ENCODE peak calls at places on chromosomes 4 and X, in ten cellular contexts. One of them, this sample, is unnamed. For H3K4me1, the result is how much of the 10 kb centered on the place peaks cover.

GRCh38 chrX:12891167-12891566 is 15.3 kb upstream of the TLR8 start:
- DNase-seq in IMR-90: no peak
- DNase-seq in A549: no peak
- DNase-seq in uterus: no peak
- DNase-seq in adrenal gland: no peak
- DNase-seq in K562: no peak
- DNase-seq in esophagus squamous epithelium: no peak
- DNase-seq in prostate gland: no peak
- DNase-seq in Peyer's patch: no peak
- DNase-seq in ovary: no peak
- DNase-seq in this sample: no peak

GRCh38 chr4:164383187-164384181 is 370.4 kb upstream of the SMIM31 start:
- DNase-seq in IMR-90: peak
- DNase-seq in A549: no peak
- DNase-seq in uterus: peak
- DNase-seq in adrenal gland: no peak
- DNase-seq in K562: no peak
- DNase-seq in esophagus squamous epithelium: no peak
- DNase-seq in prostate gland: peak
- DNase-seq in Peyer's patch: no peak
- DNase-seq in ovary: no peak
- DNase-seq in this sample: no peak

GRCh38 chrX:40644821-40645358 is 2.5 kb downstream of the CXorf38 start:
- DNase-seq in IMR-90: peak
- DNase-seq in A549: no peak
- DNase-seq in uterus: peak
- DNase-seq in adrenal gland: peak
- DNase-seq in K562: peak
- DNase-seq in esophagus squamous epithelium: peak
- DNase-seq in prostate gland: peak
- DNase-seq in Peyer's patch: peak
- DNase-seq in ovary: peak
- DNase-seq in this sample: peak

GRCh38 chrX:18210470-18210869 is 10.2 kb downstream of the BEND2 start:
- DNase-seq in IMR-90: peak
- DNase-seq in A549: no peak
- DNase-seq in uterus: no peak
- DNase-seq in adrenal gland: no peak
- DNase-seq in K562: no peak
- DNase-seq in esophagus squamous epithelium: no peak
- DNase-seq in prostate gland: no peak
- DNase-seq in Peyer's patch: no peak
- DNase-seq in ovary: no peak
- DNase-seq in this sample: no peak

GRCh38 chrX:3697701-3698279 is 15.7 kb downstream of the PRKX start:
- DNase-seq in IMR-90: peak
- DNase-seq in A549: no peak
- DNase-seq in uterus: no peak
- DNase-seq in adrenal gland: no peak
- DNase-seq in K562: no peak
- DNase-seq in esophagus squamous epithelium: no peak
- DNase-seq in prostate gland: peak
- DNase-seq in Peyer's patch: no peak
- DNase-seq in ovary: no peak
- DNase-seq in this sample: no peak

GRCh38 chr4:170051402-170051801 is 25.2 kb upstream of the MFAP3L start:
- DNase-seq in IMR-90: no peak
- DNase-seq in A549: no peak
- DNase-seq in uterus: no peak
- DNase-seq in adrenal gland: no peak
- DNase-seq in K562: no peak
- DNase-seq in esophagus squamous epithelium: no peak
- DNase-seq in prostate gland: no peak
- DNase-seq in Peyer's patch: no peak
- DNase-seq in ovary: no peak
- DNase-seq in this sample: no peak

GRCh38 chr4:88439161-88439760 is 17.7 kb upstream of the HERC5 start:
- DNase-seq in IMR-90: no peak
- DNase-seq in A549: no peak
- DNase-seq in uterus: no peak
- DNase-seq in adrenal gland: no peak
- DNase-seq in K562: no peak
- DNase-seq in esophagus squamous epithelium: no peak
- DNase-seq in prostate gland: no peak
- DNase-seq in Peyer's patch: no peak
- DNase-seq in ovary: no peak
- DNase-seq in this sample: no peak

GRCh38 chr4:6330384-6330767 is 60.7 kb downstream of the WFS1 start:
- DNase-seq in IMR-90: no peak
- DNase-seq in A549: no peak
- DNase-seq in uterus: no peak
- DNase-seq in adrenal gland: no peak
- DNase-seq in K562: no peak
- DNase-seq in esophagus squamous epithelium: no peak
- DNase-seq in prostate gland: no peak
- DNase-seq in Peyer's patch: no peak
- DNase-seq in ovary: no peak
- DNase-seq in this sample: no peak

GRCh38 chr4:150302553-150302952 is 224.3 kb downstream of the DCLK2 start:
- DNase-seq in IMR-90: peak
- DNase-seq in A549: peak
- DNase-seq in uterus: no peak
- DNase-seq in adrenal gland: no peak
- DNase-seq in K562: peak
- DNase-seq in esophagus squamous epithelium: no peak
- DNase-seq in prostate gland: no peak
- DNase-seq in Peyer's patch: no peak
- DNase-seq in ovary: no peak
- DNase-seq in this sample: no peak

GRCh38 chr4:173488656-173489055 is 41.4 kb downstream of the HAND2 start:
- DNase-seq in IMR-90: no peak
- DNase-seq in A549: no peak
- DNase-seq in uterus: no peak
- DNase-seq in adrenal gland: no peak
- DNase-seq in K562: no peak
- DNase-seq in esophagus squamous epithelium: no peak
- DNase-seq in prostate gland: no peak
- DNase-seq in Peyer's patch: no peak
- DNase-seq in ovary: no peak
- DNase-seq in this sample: no peak

GRCh38 chr4:173490817-173491518 is 39.1 kb downstream of the HAND2 start:
- DNase-seq in IMR-90: peak
- DNase-seq in A549: no peak
- DNase-seq in uterus: no peak
- DNase-seq in adrenal gland: peak
- DNase-seq in K562: no peak
- DNase-seq in esophagus squamous epithelium: no peak
- DNase-seq in prostate gland: no peak
- DNase-seq in Peyer's patch: no peak
- DNase-seq in ovary: no peak
- DNase-seq in this sample: no peak

GRCh38 chr4:173490256-173490655 is 39.8 kb downstream of the HAND2 start:
- DNase-seq in IMR-90: no peak
- DNase-seq in A549: no peak
- DNase-seq in uterus: no peak
- DNase-seq in adrenal gland: no peak
- DNase-seq in K562: no peak
- DNase-seq in esophagus squamous epithelium: no peak
- DNase-seq in prostate gland: no peak
- DNase-seq in Peyer's patch: no peak
- DNase-seq in ovary: no peak
- DNase-seq in this sample: no peak

GRCh38 chr4:173488074-173488473 is 42.0 kb downstream of the HAND2 start:
- DNase-seq in IMR-90: no peak
- DNase-seq in A549: no peak
- DNase-seq in uterus: no peak
- DNase-seq in adrenal gland: no peak
- DNase-seq in K562: no peak
- DNase-seq in esophagus squamous epithelium: no peak
- DNase-seq in prostate gland: no peak
- DNase-seq in Peyer's patch: no peak
- DNase-seq in ovary: no peak
- DNase-seq in this sample: no peak

GRCh38 chr4:173489514-173489913 is 40.5 kb downstream of the HAND2 start:
- DNase-seq in IMR-90: peak
- DNase-seq in A549: no peak
- DNase-seq in uterus: no peak
- DNase-seq in adrenal gland: no peak
- DNase-seq in K562: no peak
- DNase-seq in esophagus squamous epithelium: no peak
- DNase-seq in prostate gland: no peak
- DNase-seq in Peyer's patch: no peak
- DNase-seq in ovary: no peak
- DNase-seq in this sample: no peak
- H3K4me1 ChIP-seq in IMR-90: under half
- H3K4me1 ChIP-seq in A549: under half
- H3K4me1 ChIP-seq in uterus: under half
- H3K4me1 ChIP-seq in adrenal gland: under half
- H3K4me1 ChIP-seq in K562: under half
- H3K4me1 ChIP-seq in esophagus squamous epithelium: under half
- H3K4me1 ChIP-seq in prostate gland: under half
- H3K4me1 ChIP-seq in Peyer's patch: under half
- H3K4me1 ChIP-seq in ovary: under half
- H3K4me1 ChIP-seq in this sample: under half

GRCh38 chr4:107888237-107888636 is 43.1 kb upstream of the CYP2U1 start:
- DNase-seq in IMR-90: no peak
- DNase-seq in A549: no peak
- DNase-seq in uterus: no peak
- DNase-seq in adrenal gland: no peak
- DNase-seq in K562: no peak
- DNase-seq in esophagus squamous epithelium: no peak
- DNase-seq in prostate gland: no peak
- DNase-seq in Peyer's patch: no peak
- DNase-seq in ovary: no peak
- DNase-seq in this sample: no peak

GRCh38 chr4:107893171-107894137 is 37.9 kb upstream of the CYP2U1 start:
- DNase-seq in IMR-90: peak
- DNase-seq in A549: no peak
- DNase-seq in uterus: no peak
- DNase-seq in adrenal gland: no peak
- DNase-seq in K562: no peak
- DNase-seq in esophagus squamous epithelium: no peak
- DNase-seq in prostate gland: no peak
- DNase-seq in Peyer's patch: no peak
- DNase-seq in ovary: no peak
- DNase-seq in this sample: no peak

GRCh38 chr4:107894138-107894603 is 37.2 kb upstream of the CYP2U1 start:
- DNase-seq in IMR-90: no peak
- DNase-seq in A549: no peak
- DNase-seq in uterus: no peak
- DNase-seq in adrenal gland: no peak
- DNase-seq in K562: no peak
- DNase-seq in esophagus squamous epithelium: no peak
- DNase-seq in prostate gland: no peak
- DNase-seq in Peyer's patch: no peak
- DNase-seq in ovary: no peak
- DNase-seq in this sample: no peak

GRCh38 chr4:107891299-107891698 is 40.0 kb upstream of the CYP2U1 start:
- DNase-seq in IMR-90: no peak
- DNase-seq in A549: no peak
- DNase-seq in uterus: no peak
- DNase-seq in adrenal gland: no peak
- DNase-seq in K562: no peak
- DNase-seq in esophagus squamous epithelium: no peak
- DNase-seq in prostate gland: no peak
- DNase-seq in Peyer's patch: no peak
- DNase-seq in ovary: no peak
- DNase-seq in this sample: no peak

DNA sequence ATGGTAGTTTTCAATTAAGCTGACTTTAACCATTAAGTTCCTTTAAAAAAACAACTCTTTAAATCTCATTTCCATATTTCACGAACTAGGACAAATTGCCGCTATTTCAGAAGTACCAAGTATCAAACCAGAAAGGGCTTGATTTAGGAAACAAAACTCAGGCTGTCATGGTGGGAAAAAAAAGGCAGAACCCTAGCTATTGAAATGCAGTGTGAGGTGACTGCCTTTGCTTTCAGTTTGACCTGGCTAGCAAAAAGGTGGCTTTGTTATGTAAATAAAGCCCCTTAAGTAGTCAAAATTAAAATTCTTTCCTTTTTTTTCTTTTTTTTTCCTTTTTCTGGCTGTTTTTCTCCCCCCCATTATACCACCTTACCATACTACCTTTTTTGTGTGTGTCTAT is 40.6 kb upstream of the CYP2U1 start:
- DNase-seq in IMR-90: no peak
- DNase-seq in A549: no peak
- DNase-seq in uterus: no peak
- DNase-seq in adrenal gland: no peak
- DNase-seq in K562: no peak
- DNase-seq in esophagus squamous epithelium: no peak
- DNase-seq in prostate gland: no peak
- DNase-seq in Peyer's patch: no peak
- DNase-seq in ovary: no peak
- DNase-seq in this sample: no peak
- H3K27ac ChIP-seq in IMR-90: no peak
- H3K27ac ChIP-seq in A549: no peak
- H3K27ac ChIP-seq in uterus: no peak
- H3K27ac ChIP-seq in adrenal gland: no peak
- H3K27ac ChIP-seq in K562: no peak
- H3K27ac ChIP-seq in esophagus squamous epithelium: no peak
- H3K27ac ChIP-seq in prostate gland: no peak
- H3K27ac ChIP-seq in Peyer's patch: no peak
- H3K27ac ChIP-seq in ovary: no peak
- H3K27ac ChIP-seq in this sample: no peak

DNA sequence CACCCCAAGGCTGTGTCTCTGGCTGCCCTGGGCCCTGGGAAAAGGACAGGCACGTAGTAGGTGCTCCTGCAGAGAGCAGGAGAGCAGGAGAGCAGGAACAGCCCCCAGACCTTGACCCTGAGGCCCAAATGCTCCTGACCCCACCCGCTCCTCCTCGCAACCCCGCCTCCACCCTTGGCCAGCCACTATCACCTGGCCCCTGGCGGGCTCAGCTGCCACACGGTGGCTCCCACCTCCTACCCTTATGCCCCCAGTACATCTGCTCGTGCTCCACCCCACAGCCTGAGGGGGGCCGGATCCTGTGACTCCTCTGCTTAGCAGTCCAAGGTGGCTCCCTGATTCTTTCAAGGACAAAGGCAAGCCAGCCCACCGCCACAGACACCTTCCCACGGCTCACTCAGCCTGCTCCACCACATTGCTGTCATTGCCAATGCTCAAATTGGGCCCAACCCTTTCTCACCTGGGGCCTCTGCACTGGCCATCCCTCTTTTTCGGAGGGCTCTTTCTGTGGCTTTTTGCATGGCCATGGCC is 5.4 kb upstream of the HAUS7 start:
- DNase-seq in IMR-90: no peak
- DNase-seq in A549: no peak
- DNase-seq in uterus: no peak
- DNase-seq in adrenal gland: no peak
- DNase-seq in K562: no peak
- DNase-seq in esophagus squamous epithelium: no peak
- DNase-seq in prostate gland: no peak
- DNase-seq in Peyer's patch: no peak
- DNase-seq in ovary: no peak
- DNase-seq in this sample: no peak
- TF ChIP-seq POLR2A in IMR-90: no peak
- TF ChIP-seq POLR2A in A549: no peak
- TF ChIP-seq POLR2A in uterus: no peak
- TF ChIP-seq POLR2A in adrenal gland: no peak
- TF ChIP-seq POLR2A in K562: no peak
- TF ChIP-seq POLR2A in esophagus squamous epithelium: no peak
- TF ChIP-seq POLR2A in prostate gland: no peak
- TF ChIP-seq POLR2A in Peyer's patch: no peak
- TF ChIP-seq POLR2A in ovary: no peak
- TF ChIP-seq POLR2A in this sample: no peak

GRCh38 chr4:30945586-30945985 is 225.4 kb downstream of the PCDH7 start:
- DNase-seq in IMR-90: peak
- DNase-seq in A549: no peak
- DNase-seq in uterus: no peak
- DNase-seq in adrenal gland: no peak
- DNase-seq in K562: no peak
- DNase-seq in esophagus squamous epithelium: no peak
- DNase-seq in prostate gland: peak
- DNase-seq in Peyer's patch: no peak
- DNase-seq in ovary: no peak
- DNase-seq in this sample: no peak
- H3K4me1 ChIP-seq in IMR-90: under half
- H3K4me1 ChIP-seq in A549: under half
- H3K4me1 ChIP-seq in uterus: under half
- H3K4me1 ChIP-seq in adrenal gland: under half
- H3K4me1 ChIP-seq in K562: under half
- H3K4me1 ChIP-seq in esophagus squamous epithelium: under half
- H3K4me1 ChIP-seq in prostate gland: under half
- H3K4me1 ChIP-seq in Peyer's patch: under half
- H3K4me1 ChIP-seq in ovary: under half
- H3K4me1 ChIP-seq in this sample: under half